ENCODE peak calls at places on chromosomes 12 and 14, in seven cellular contexts. C, O, Q, B, W, G and N are unnamed samples.

GRCh38 chr12:13120431-13120830 is 17.0 kb upstream of the GSG1 start:
- DNase-seq in O (no peak), C (no peak), G (no peak), Q (no peak), W (no peak), B (no peak), N (no peak)

GRCh38 chr12:79183946-79184345 is 319.4 kb downstream of the SYT1 start:
- DNase-seq in W (no peak), Q (no peak), O (peak; percentile 33), B (no peak), C (no peak), G (no peak), N (peak; percentile 6)

GRCh38 chr14:39967885-39968284 is 535.7 kb upstream of the FBXO33 start:
- DNase-seq in W (no peak), B (no peak), Q (no peak), C (no peak), G (no peak), O (no peak), N (no peak)

GRCh38 chr12:107349008-107349747 is 255.8 kb upstream of the CRY1 start:
- DNase-seq in B (peak; percentile 76), O (peak; percentile 91), C (no peak), G (no peak), Q (peak; percentile 83), W (peak; percentile 65), N (peak; percentile 84)

GRCh38 chr14:79465651-79466050 is 745.7 kb downstream of the DIO2 start:
- DNase-seq in Q (peak; percentile 3), C (no peak), O (peak; percentile 8), G (no peak), W (no peak), B (no peak), N (peak; percentile 5)

GRCh38 chr14:74949211-74949610 is 6.2 kb downstream of the PGF start:
- DNase-seq in O (no peak), Q (no peak), B (no peak), G (no peak), C (no peak), W (no peak), N (no peak)

GRCh38 chr12:58435647-58436046 is 484.7 kb downstream of the LRIG3 start:
- DNase-seq in O (no peak), W (no peak), G (no peak), C (no peak), Q (no peak), B (no peak), N (no peak)

GRCh38 chr14:38366374-38366773 is 110.5 kb upstream of the CLEC14A start:
- DNase-seq in B (no peak), Q (no peak), C (no peak), W (no peak), G (no peak), O (no peak), N (peak; percentile 15)

GRCh38 chr12:71356569-71356968 is 83.0 kb upstream of the LGR5 start:
- DNase-seq in G (no peak), W (no peak), C (no peak), Q (no peak), B (no peak), O (no peak), N (no peak)

GRCh38 chr12:71353607-71354006 is 86.0 kb upstream of the LGR5 start:
- DNase-seq in Q (no peak), B (no peak), G (no peak), O (no peak), C (no peak), W (no peak), N (no peak)

GRCh38 chr12:71349950-71350349 is 89.6 kb upstream of the LGR5 start:
- DNase-seq in W (no peak), G (no peak), O (no peak), Q (no peak), C (no peak), B (no peak), N (no peak)

GRCh38 chr12:71360013-71360412 is 79.6 kb upstream of the LGR5 start:
- DNase-seq in W (no peak), Q (no peak), G (no peak), B (no peak), O (no peak), C (no peak), N (no peak)

GRCh38 chr12:71354871-71355270 is 84.7 kb upstream of the LGR5 start:
- DNase-seq in B (no peak), O (no peak), C (no peak), Q (no peak), G (peak; percentile 81), W (no peak), N (no peak)
- TF ChIP-seq CTCF in B (no peak), O (no peak), C (no peak), Q (no peak), G (no peak), W (no peak), N (no peak)

GRCh38 chr12:133058203-133059125 is 21.2 kb downstream of the ZNF84 start:
- DNase-seq in C (no peak), Q (no peak), W (no peak), G (peak; percentile 51), B (no peak), O (peak; percentile 2), N (peak; percentile 17)
- H3K4me3 ChIP-seq in C (peak overlapping the region; percentile 42), Q (no peak overlapping the region), W (peak overlapping the region; percentile 22), G (no peak overlapping the region), B (no peak overlapping the region), O (no peak overlapping the region), N (no peak overlapping the region)

GRCh38 chr12:57166971-57167371 is 19.6 kb upstream of the LRP1-AS start:
- DNase-seq in O (peak; percentile 90), B (no peak), Q (peak; percentile 59), C (no peak), G (no peak), W (no peak), N (peak; percentile 90)

GRCh38 chr12:57162541-57163125 is 15.2 kb upstream of the LRP1-AS start:
- DNase-seq in O (no peak), Q (no peak), C (no peak), B (no peak), G (no peak), W (no peak), N (no peak)

GRCh38 chr12:57164966-57165365 is 17.5 kb upstream of the LRP1-AS start:
- DNase-seq in O (peak; percentile 44), W (no peak), C (no peak), G (no peak), Q (peak; percentile 41), B (no peak), N (peak; percentile 58)

GRCh38 chr12:57165741-57166140 is 18.3 kb upstream of the LRP1-AS start:
- DNase-seq in B (peak; percentile 66), O (no peak), G (no peak), W (no peak), Q (peak; percentile 45), C (no peak), N (peak; percentile 52)

DNA sequence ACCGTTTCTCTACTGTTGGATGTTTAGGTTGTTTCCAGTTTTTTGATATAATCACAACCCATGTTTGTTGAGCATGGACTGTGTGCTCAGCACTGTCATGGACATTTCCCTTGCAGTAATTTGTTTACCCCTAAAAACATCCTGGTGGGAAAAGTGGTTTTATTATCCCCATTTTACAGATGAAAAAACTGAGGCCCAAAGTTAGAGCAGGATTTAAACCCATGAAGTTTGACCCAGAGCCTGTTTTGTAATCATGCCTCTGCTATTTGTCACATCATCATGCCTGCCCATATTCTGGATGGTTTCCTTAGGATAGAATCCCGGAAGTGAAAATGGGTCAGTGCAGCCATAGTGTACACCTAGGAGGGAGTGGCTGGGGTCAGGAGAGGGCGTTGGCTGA is 17.0 kb upstream of the LRP1-AS start:
- DNase-seq in B (no peak), O (no peak), G (no peak), Q (no peak), W (no peak), C (no peak), N (no peak)
- TF ChIP-seq CTCF in B (no peak), O (no peak), G (no peak), Q (no peak), W (no peak), C (no peak), N (no peak)

GRCh38 chr14:24334431-24335271 is at the start of gene ADCY4:
- DNase-seq in W (no peak), G (no peak), O (no peak), C (no peak), B (no peak), Q (no peak), N (no peak)
- H3K4me3 ChIP-seq in W (peak within 1 kb of the TSS; percentile 18), G (no peak within 1 kb of the TSS), O (peak within 1 kb of the TSS; percentile 38), C (peak within 1 kb of the TSS; percentile 76), B (no peak within 1 kb of the TSS), Q (peak within 1 kb of the TSS; percentile 52), N (peak within 1 kb of the TSS; percentile 34)

GRCh38 chr12:47900480-47901129 is 4.2 kb downstream of the VDR start:
- DNase-seq in Q (peak; percentile 40), C (no peak), W (peak; percentile 71), G (peak; percentile 67), B (peak; percentile 70), O (no peak), N (no peak)
- TF ChIP-seq CTCF in Q (peak; percentile 6), C (peak; percentile 33), W (peak; percentile 33), G (no peak), B (peak; percentile 14), O (peak; percentile 9), N (no peak)

GRCh38 chr12:52684431-52684830 is 4.2 kb upstream of the KRT1 start:
- DNase-seq in Q (no peak), B (no peak), C (no peak), G (no peak), W (no peak), O (no peak), N (no peak)
- H3K4me3 ChIP-seq in Q (no peak overlapping the region), B (no peak overlapping the region), C (no peak overlapping the region), G (no peak overlapping the region), W (no peak overlapping the region), O (no peak overlapping the region), N (no peak overlapping the region)

DNA sequence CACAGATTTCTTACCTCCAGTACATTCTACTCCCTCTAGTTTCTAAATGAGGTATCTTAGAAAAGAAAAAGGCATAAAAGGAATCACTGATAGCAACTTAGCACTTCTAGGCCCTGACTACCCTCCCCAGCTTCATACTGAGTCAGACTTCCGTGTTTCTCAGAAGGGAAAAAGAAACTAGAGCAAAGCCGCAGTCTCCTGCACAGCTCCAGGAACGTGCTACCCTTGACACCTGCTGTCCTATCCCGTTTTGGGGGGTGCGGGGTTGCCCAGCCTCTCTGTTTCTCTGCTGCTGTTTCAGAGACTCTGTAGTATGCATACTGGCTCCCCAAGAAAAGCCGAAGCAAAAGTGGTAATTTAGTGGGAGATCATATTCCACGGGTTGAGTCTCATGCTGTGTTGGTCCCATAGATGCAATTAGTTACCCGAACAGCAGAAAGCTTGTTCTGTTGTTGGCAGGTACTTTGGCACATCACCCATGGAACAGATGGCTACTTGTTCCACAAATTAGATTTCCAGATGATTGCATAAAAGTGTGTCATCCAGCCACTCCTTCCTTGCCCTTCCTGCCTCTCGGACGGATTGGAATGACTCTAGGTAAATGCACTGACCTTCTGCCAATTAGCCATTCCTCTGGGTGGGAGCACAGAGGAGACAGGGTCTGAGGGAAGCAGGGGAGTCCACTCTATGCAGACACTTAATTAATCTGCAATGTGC is 438.1 kb downstream of the FUT8 start:
- DNase-seq in Q (no peak), G (no peak), W (no peak), C (no peak), B (peak; percentile 20), O (no peak), N (no peak)
- TF ChIP-seq CTCF in Q (no peak), G (no peak), W (no peak), C (no peak), B (no peak), O (no peak), N (no peak)

DNA sequence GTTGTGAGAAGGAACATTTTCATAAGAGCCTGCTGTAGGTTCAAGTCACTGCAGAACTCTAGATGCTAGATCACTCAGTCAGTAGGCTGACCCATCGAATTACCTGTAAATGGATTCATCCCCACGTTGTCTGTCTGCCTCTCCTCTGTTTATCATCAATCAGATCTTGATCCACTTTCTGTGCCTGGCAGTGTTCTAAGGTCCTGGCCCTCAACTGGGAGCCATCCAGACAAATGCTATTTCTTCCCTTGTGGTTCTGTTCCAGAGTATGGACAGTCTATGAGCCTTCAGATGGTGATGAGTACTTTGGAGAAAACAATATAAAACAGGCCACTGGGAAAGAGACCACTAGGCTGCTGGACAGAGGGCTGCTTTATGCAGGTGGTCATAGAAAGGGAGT is 699.4 kb upstream of the TMEM132C start:
- DNase-seq in G (no peak), B (no peak), O (no peak), Q (no peak), C (no peak), W (no peak), N (no peak)
- H3K4me3 ChIP-seq in G (no peak overlapping the region), B (no peak overlapping the region), O (no peak overlapping the region), Q (no peak overlapping the region), C (no peak overlapping the region), W (no peak overlapping the region), N (no peak overlapping the region)